ENCODE peak calls at places on chromosomes 12 and 14, in nine cellular contexts. W is GF-D8; T is endothelial cell; M is MCF 10A; Q is amygdala; A is transverse colon; H is activated T-cell treated with anti-CD3 and anti-CD28 coated beads, Interleukin-2, amount 50 U/mL, for 1 hour; R is ovary; F is HEK293T. I is an unnamed sample.

GRCh38 chr12:132537836-132538235 is 47.9 kb downstream of the FBRSL1 start:
- DNase-seq in W (no peak), T (no peak), M (no peak), Q (no peak), A (no peak), H (no peak), R (no peak), F (no peak), I (no peak)

GRCh38 chr12:86234309-86234708 is 21.9 kb downstream of the MGAT4C start:
- DNase-seq in W (no peak), T (no peak), M (no peak), Q (no peak), A (no peak), H (no peak), R (no peak), F (no peak), I (no peak)

GRCh38 chr12:52473738-52474137 is at the start of gene KRT6C:
- DNase-seq in W (no peak), T (no peak), M (peak; percentile 43), Q (no peak), A (no peak), H (no peak), R (no peak), F (no peak), I (no peak)

GRCh38 chr12:1773937-1774655 is 46.3 kb upstream of the LRTM2 start:
- DNase-seq in W (no peak), T (no peak), M (no peak), Q (peak; percentile 27), A (no peak), H (no peak), R (no peak), F (no peak), I (no peak)

GRCh38 chr12:100995201-100995600 is 200.6 kb downstream of the ANO4 start:
- DNase-seq in W (no peak), T (no peak), M (peak; percentile 34), Q (no peak), A (no peak), H (no peak), R (no peak), F (no peak), I (no peak)

GRCh38 chr14:96205059-96205993 is 687 bp downstream of the BDKRB2 start:
- DNase-seq in W (no peak), T (no peak), M (peak; percentile 56), Q (no peak), A (no peak), H (no peak), R (no peak), F (no peak), I (peak; percentile 26)

GRCh38 chr12:125166046-125166445 is 100.8 kb downstream of the AACS start:
- DNase-seq in W (no peak), T (no peak), M (no peak), Q (no peak), A (no peak), H (no peak), R (no peak), F (no peak), I (no peak)

GRCh38 chr14:105087963-105088811 is 23.0 kb upstream of the GPR132 start:
- DNase-seq in W (no peak), T (peak; percentile 60), M (peak; percentile 90), Q (no peak), A (peak; percentile 31), H (no peak), R (peak; percentile 80), F (no peak), I (no peak)

GRCh38 chr12:82383930-82384513 is 25.7 kb downstream of the METTL25 start:
- DNase-seq in W (no peak), T (no peak), M (peak; percentile 51), Q (no peak), A (no peak), H (no peak), R (no peak), F (peak; percentile 12), I (no peak)

GRCh38 chr14:69703047-69704046 is 63.6 kb upstream of the SRSF5 start:
- DNase-seq in W (peak; percentile 75), T (peak; percentile 35), M (no peak), Q (no peak), A (no peak), H (no peak), R (no peak), F (no peak), I (no peak)

GRCh38 chr12:89448526-89448925 is 76.1 kb downstream of the GALNT4 start:
- DNase-seq in W (no peak), T (no peak), M (no peak), Q (no peak), A (no peak), H (no peak), R (no peak), F (no peak), I (no peak)

GRCh38 chr12:64452559-64453329 is 824 bp downstream of the TBK1 start:
- DNase-seq in W (peak; percentile 30), T (no peak), M (peak; percentile 90), Q (no peak), A (peak; percentile 9), H (no peak), R (no peak), F (peak; percentile 18), I (peak; percentile 12)

GRCh38 chr12:24561882-24562760 is 386.8 kb downstream of the BCAT1 start:
- DNase-seq in W (no peak), T (peak; percentile 67), M (peak; percentile 31), Q (peak; percentile 54), A (peak; percentile 39), H (no peak), R (peak; percentile 85), F (peak; percentile 61), I (peak; percentile 50)

GRCh38 chr12:77954156-77954555 is 123.5 kb downstream of the NAV3 start:
- DNase-seq in W (no peak), T (no peak), M (no peak), Q (no peak), A (no peak), H (no peak), R (no peak), F (no peak), I (no peak)

GRCh38 chr12:11895421-11896064 is 175.2 kb upstream of the BCL2L14 start:
- DNase-seq in W (no peak), T (no peak), M (no peak), Q (no peak), A (no peak), H (no peak), R (no peak), F (no peak), I (no peak)

GRCh38 chr14:77844802-77845201 is 44.9 kb downstream of the ADCK1 start:
- DNase-seq in W (peak; percentile 1), T (no peak), M (no peak), Q (no peak), A (no peak), H (no peak), R (no peak), F (no peak), I (no peak)

GRCh38 chr12:16939871-16940306 is 333.9 kb upstream of the LMO3 start:
- DNase-seq in W (peak; percentile 2), T (peak; percentile 64), M (peak; percentile 78), Q (no peak), A (peak; percentile 63), H (no peak), R (no peak), F (peak; percentile 76), I (peak; percentile 47)

GRCh38 chr14:38578278-38578681 is 322.4 kb upstream of the CLEC14A start:
- DNase-seq in W (no peak), T (no peak), M (peak; percentile 12), Q (no peak), A (no peak), H (no peak), R (no peak), F (no peak), I (no peak)

GRCh38 chr14:91307046-91307445 is 62.5 kb upstream of the GPR68 start:
- DNase-seq in W (no peak), T (no peak), M (no peak), Q (no peak), A (no peak), H (no peak), R (no peak), F (no peak), I (no peak)

GRCh38 chr14:64541261-64541970 is 875 bp downstream of the HSPA2 start:
- DNase-seq in W (no peak), T (no peak), M (no peak), Q (peak; percentile 26), A (peak; percentile 30), H (peak; percentile 42), R (peak; percentile 54), F (no peak), I (no peak)

GRCh38 chr12:31478898-31479297 is 112.0 kb downstream of the DENND5B start:
- DNase-seq in W (no peak), T (no peak), M (no peak), Q (no peak), A (no peak), H (no peak), R (no peak), F (no peak), I (no peak)

GRCh38 chr14:104865069-104865630 is at the start of gene CEP170B:
- DNase-seq in W (no peak), T (peak; percentile 26), M (peak; percentile 35), Q (peak; percentile 36), A (no peak), H (peak; percentile 65), R (peak; percentile 55), F (peak; percentile 89), I (peak; percentile 83)

GRCh38 chr12:34400986-34401658 is 378.8 kb downstream of the ALG10 start:
- DNase-seq in W (no peak), T (peak; percentile 1), M (no peak), Q (no peak), A (peak; percentile 4), H (peak; percentile 4), R (peak; percentile 2), F (peak; percentile 0), I (no peak)

GRCh38 chr12:132534076-132534475 is 44.1 kb downstream of the FBRSL1 start:
- DNase-seq in W (no peak), T (no peak), M (no peak), Q (no peak), A (no peak), H (no peak), R (no peak), F (no peak), I (no peak)

GRCh38 chr12:49790741-49791140 is 37.5 kb downstream of the NCKAP5L start:
- DNase-seq in W (no peak), T (no peak), M (no peak), Q (no peak), A (no peak), H (no peak), R (no peak), F (no peak), I (no peak)

GRCh38 chr14:101705733-101706508 is 55.6 kb upstream of the PPP2R5C start:
- DNase-seq in W (peak; percentile 4), T (no peak), M (no peak), Q (no peak), A (peak; percentile 71), H (peak; percentile 77), R (peak; percentile 36), F (no peak), I (peak; percentile 50)

GRCh38 chr12:25262696-25263095 is 12.0 kb upstream of the KRAS start:
- DNase-seq in W (no peak), T (no peak), M (no peak), Q (no peak), A (no peak), H (no peak), R (no peak), F (no peak), I (no peak)

GRCh38 chr12:112169966-112170365 is 44.6 kb downstream of the TRAFD1 start:
- DNase-seq in W (no peak), T (no peak), M (no peak), Q (no peak), A (no peak), H (no peak), R (no peak), F (no peak), I (no peak)

GRCh38 chr12:62919827-62920226 is 15.1 kb downstream of the PPM1H start:
- DNase-seq in W (peak; percentile 38), T (no peak), M (peak; percentile 75), Q (peak; percentile 46), A (no peak), H (no peak), R (peak; percentile 21), F (no peak), I (no peak)

GRCh38 chr12:87142346-87142745 is 886.2 kb upstream of the MGAT4C start:
- DNase-seq in W (no peak), T (no peak), M (peak; percentile 42), Q (no peak), A (no peak), H (no peak), R (no peak), F (no peak), I (no peak)

GRCh38 chr14:56262530-56262929 is 144.3 kb downstream of the PELI2 start:
- DNase-seq in W (no peak), T (no peak), M (no peak), Q (no peak), A (no peak), H (no peak), R (no peak), F (no peak), I (no peak)

I was measured in germinal center.